ENCODE peak calls at places on chromosome 13, in nine cellular contexts. L is lower leg skin, S is body of pancreas, V is AG04450, W is AG09309, I is sigmoid colon, F is astrocyte, G is GM23338, C is omental fat pad. D is an unnamed sample.

GRCh38 chr13:50127017-50127725 is 111.9 kb downstream of the KCNRG start:
- DNase-seq in L (peak), S (no peak), V (no peak), W (no peak), I (peak), F (no peak), G (peak), C (no peak), D (no peak)

GRCh38 chr13:62643007-62643483 is 1227.4 kb upstream of the PCDH20 start:
- DNase-seq in L (no peak), S (no peak), V (no peak), W (no peak), I (no peak), F (peak), G (no peak), C (no peak), D (peak)

GRCh38 chr13:113648218-113648615 is 9.8 kb downstream of the ATP4B start:
- DNase-seq in L (peak), S (peak), V (no peak), W (no peak), I (peak), F (no peak), G (no peak), C (no peak), D (no peak)

GRCh38 chr13:106112191-106112590 is 423.3 kb downstream of the EFNB2 start:
- DNase-seq in L (no peak), S (no peak), V (no peak), W (no peak), I (no peak), F (no peak), G (no peak), C (no peak), D (no peak)

GRCh38 chr13:49407936-49408335 is 35.9 kb downstream of the CAB39L start:
- DNase-seq in L (no peak), S (no peak), V (no peak), W (no peak), I (no peak), F (no peak), G (no peak), C (no peak), D (no peak)

GRCh38 chr13:106102776-106103175 is 432.7 kb downstream of the EFNB2 start:
- DNase-seq in L (no peak), S (no peak), V (no peak), W (no peak), I (no peak), F (no peak), G (no peak), C (no peak), D (no peak)

GRCh38 chr13:44158055-44158655 is 215.5 kb upstream of the SERP2 start:
- DNase-seq in L (no peak), S (no peak), V (no peak), W (no peak), I (no peak), F (no peak), G (no peak), C (no peak), D (no peak)

GRCh38 chr13:35349673-35350278 is 126.7 kb downstream of the MAB21L1 start:
- DNase-seq in L (no peak), S (no peak), V (no peak), W (no peak), I (no peak), F (peak), G (no peak), C (no peak), D (no peak)

GRCh38 chr13:48304132-48304876 is 753 bp downstream of the RB1 start:
- DNase-seq in L (peak), S (peak), V (peak), W (no peak), I (peak), F (peak), G (no peak), C (no peak), D (peak)

GRCh38 chr13:27961227-27962085 is 7.7 kb downstream of the CDX2 start:
- DNase-seq in L (peak), S (no peak), V (no peak), W (no peak), I (no peak), F (no peak), G (peak), C (no peak), D (no peak)

GRCh38 chr13:47168086-47168485 is 271.2 kb upstream of the HTR2A start:
- DNase-seq in L (no peak), S (no peak), V (no peak), W (no peak), I (no peak), F (peak), G (no peak), C (no peak), D (no peak)

DNA sequence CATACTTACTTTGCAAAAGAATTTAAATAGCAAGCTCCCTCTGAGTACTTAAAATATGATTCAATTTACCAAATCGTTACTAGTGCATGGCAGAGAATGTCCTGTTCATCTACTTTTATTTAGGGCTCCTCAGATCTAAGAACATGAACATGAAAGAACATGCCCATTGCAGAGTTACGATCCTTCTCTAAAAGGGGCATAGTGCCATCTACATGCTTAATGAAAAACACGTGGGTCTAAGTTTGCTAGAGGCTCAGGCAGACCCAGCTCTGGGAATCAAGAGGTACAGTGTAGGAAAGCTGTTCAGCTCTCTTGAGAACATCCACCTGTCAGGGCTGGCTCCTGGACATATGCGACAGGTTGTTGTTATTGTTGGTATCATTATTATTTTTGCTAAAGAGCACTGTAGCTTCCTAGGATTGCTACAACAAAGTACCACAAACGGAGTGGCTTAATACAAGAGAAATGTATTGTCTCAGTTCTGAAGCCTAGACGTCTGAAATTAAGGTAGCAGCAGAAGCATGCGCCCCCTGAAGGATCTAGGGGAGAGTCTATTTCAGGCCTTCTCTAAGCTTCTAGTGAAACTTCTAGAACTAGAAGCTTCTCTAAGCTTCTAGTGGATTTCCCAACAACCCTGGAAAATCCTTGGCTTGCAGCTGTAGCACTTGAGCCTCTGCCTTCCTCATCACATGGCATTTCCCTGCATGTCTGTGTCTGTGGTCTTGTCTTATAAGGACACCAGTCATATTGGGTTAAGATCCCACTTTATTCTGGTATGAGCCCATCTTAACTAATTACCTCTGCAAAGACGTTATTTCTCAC is 133.9 kb downstream of the DCT start:
- DNase-seq in L (no peak), S (no peak), V (no peak), W (no peak), I (no peak), F (peak), G (no peak), C (no peak), D (no peak)
- TF ChIP-seq CTCF in L (no peak), S (no peak), V (peak), W (no peak), I (no peak), F (no peak), G (peak), C (no peak), D (no peak)

DNA sequence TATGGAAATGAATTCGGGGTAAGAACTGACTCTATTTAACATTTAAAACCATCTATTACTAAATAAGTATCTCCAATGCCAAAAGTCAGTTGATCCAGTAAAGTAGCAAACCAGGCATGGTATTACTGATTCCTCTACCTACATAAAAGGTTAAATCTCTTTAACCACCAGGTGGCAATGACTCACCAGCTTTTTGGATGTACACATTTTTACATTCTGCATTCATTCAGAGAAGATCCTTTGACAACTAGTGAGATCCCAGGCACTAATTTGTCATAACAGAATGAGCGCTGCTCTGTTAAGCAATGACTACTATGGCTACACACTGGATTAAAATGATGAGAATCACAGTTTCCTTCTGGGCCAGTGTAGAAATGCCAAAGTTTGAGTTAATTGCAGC is 329.8 kb upstream of the GPC6 start:
- DNase-seq in L (no peak), S (no peak), V (no peak), W (no peak), I (no peak), F (peak), G (peak), C (no peak), D (no peak)
- TF ChIP-seq CTCF in L (no peak), S (no peak), V (peak), W (no peak), I (no peak), F (no peak), G (peak), C (no peak), D (no peak)

DNA sequence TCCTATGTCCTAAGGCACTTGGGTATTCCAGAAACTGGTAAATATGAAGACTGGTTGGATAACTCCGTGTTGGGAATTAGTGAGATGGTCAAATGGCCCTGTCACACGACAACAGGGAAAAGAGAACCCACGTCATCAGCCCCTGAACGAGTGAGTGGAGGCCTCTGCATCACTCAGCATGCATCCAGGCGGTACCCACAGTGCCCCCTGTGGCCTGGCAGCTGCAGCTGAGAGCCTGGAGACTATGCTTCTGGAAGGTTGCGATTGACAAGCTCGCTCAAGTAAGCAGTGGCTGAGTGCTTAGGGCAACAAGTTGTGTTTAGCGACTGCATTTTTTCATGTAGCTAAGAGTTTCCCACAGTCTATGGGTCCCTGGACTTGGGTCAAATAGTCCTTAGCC is 55.9 kb downstream of the COL4A2 start:
- DNase-seq in L (no peak), S (no peak), V (no peak), W (no peak), I (peak), F (no peak), G (peak), C (no peak), D (no peak)
- TF ChIP-seq CTCF in L (no peak), S (no peak), V (peak), W (no peak), I (no peak), F (no peak), G (peak), C (no peak), D (no peak)

GRCh38 chr13:33787051-33787591 is 30.8 kb upstream of the RFC3 start:
- DNase-seq in L (no peak), S (no peak), V (no peak), W (no peak), I (no peak), F (no peak), G (no peak), C (no peak), D (no peak)

GRCh38 chr13:33785384-33785783 is 32.6 kb upstream of the RFC3 start:
- DNase-seq in L (no peak), S (no peak), V (no peak), W (no peak), I (no peak), F (no peak), G (no peak), C (no peak), D (no peak)

GRCh38 chr13:33784738-33785137 is 33.2 kb upstream of the RFC3 start:
- DNase-seq in L (no peak), S (no peak), V (no peak), W (no peak), I (no peak), F (no peak), G (no peak), C (no peak), D (no peak)

GRCh38 chr13:33782631-33783030 is 35.3 kb upstream of the RFC3 start:
- DNase-seq in L (no peak), S (no peak), V (no peak), W (no peak), I (no peak), F (no peak), G (no peak), C (no peak), D (no peak)
- TF ChIP-seq CTCF in L (no peak), S (no peak), V (no peak), W (no peak), I (no peak), F (no peak), G (no peak), C (no peak), D (no peak)